ENCODE peak calls at places on chromosomes 1 and 21, in ten cellular contexts. One of them, this sample, is unnamed.

GRCh38 chr21:29538115-29538514 is 239.4 kb downstream of the BACH1 start:
- DNase-seq in thoracic aorta: no peak
- DNase-seq in heart left ventricle: no peak
- DNase-seq in H7: no peak
- DNase-seq in ovary: no peak
- DNase-seq in heart right ventricle: no peak
- DNase-seq in Karpas-422: no peak
- DNase-seq in suprapubic skin: no peak
- DNase-seq in fibroblast of lung: peak
- DNase-seq in BJ: no peak
- DNase-seq in this sample: no peak

GRCh38 chr1:20480261-20481157 is 5.5 kb downstream of the CAMK2N1 start:
- DNase-seq in Karpas-422: no peak
- DNase-seq in thoracic aorta: no peak
- DNase-seq in fibroblast of lung: no peak
- DNase-seq in suprapubic skin: no peak
- DNase-seq in ovary: no peak
- DNase-seq in H7: no peak
- DNase-seq in BJ: no peak
- DNase-seq in heart left ventricle: no peak
- DNase-seq in heart right ventricle: no peak
- DNase-seq in this sample: no peak

GRCh38 chr1:180230416-180230790 is 339 bp downstream of the LHX4 start:
- DNase-seq in H7: peak
- DNase-seq in fibroblast of lung: no peak
- DNase-seq in heart right ventricle: no peak
- DNase-seq in suprapubic skin: no peak
- DNase-seq in BJ: no peak
- DNase-seq in heart left ventricle: no peak
- DNase-seq in Karpas-422: no peak
- DNase-seq in ovary: no peak
- DNase-seq in thoracic aorta: no peak
- DNase-seq in this sample: no peak

GRCh38 chr1:179077396-179077795 is 4.5 kb upstream of the TOR3A start:
- DNase-seq in thoracic aorta: no peak
- DNase-seq in Karpas-422: no peak
- DNase-seq in H7: no peak
- DNase-seq in heart left ventricle: no peak
- DNase-seq in BJ: no peak
- DNase-seq in ovary: no peak
- DNase-seq in suprapubic skin: no peak
- DNase-seq in heart right ventricle: no peak
- DNase-seq in fibroblast of lung: peak
- DNase-seq in this sample: no peak

GRCh38 chr1:231923461-231924132 is 297.0 kb downstream of the DISC1 start:
- DNase-seq in Karpas-422: no peak
- DNase-seq in heart right ventricle: no peak
- DNase-seq in BJ: no peak
- DNase-seq in suprapubic skin: no peak
- DNase-seq in heart left ventricle: peak
- DNase-seq in fibroblast of lung: no peak
- DNase-seq in ovary: no peak
- DNase-seq in H7: no peak
- DNase-seq in thoracic aorta: no peak
- DNase-seq in this sample: no peak

GRCh38 chr1:219659682-219660081 is 46.8 kb upstream of the ZC3H11B start:
- DNase-seq in heart right ventricle: no peak
- DNase-seq in Karpas-422: no peak
- DNase-seq in BJ: peak
- DNase-seq in H7: peak
- DNase-seq in fibroblast of lung: peak
- DNase-seq in heart left ventricle: no peak
- DNase-seq in thoracic aorta: no peak
- DNase-seq in ovary: no peak
- DNase-seq in suprapubic skin: no peak
- DNase-seq in this sample: no peak

GRCh38 chr1:79151006-79151796 is 144.7 kb upstream of the ADGRL4 start:
- DNase-seq in heart left ventricle: no peak
- DNase-seq in BJ: no peak
- DNase-seq in heart right ventricle: no peak
- DNase-seq in suprapubic skin: no peak
- DNase-seq in thoracic aorta: no peak
- DNase-seq in ovary: no peak
- DNase-seq in Karpas-422: no peak
- DNase-seq in H7: no peak
- DNase-seq in fibroblast of lung: peak
- DNase-seq in this sample: no peak

GRCh38 chr1:42311138-42311537 is 23.9 kb downstream of the FOXJ3 start:
- DNase-seq in BJ: no peak
- DNase-seq in heart left ventricle: no peak
- DNase-seq in Karpas-422: no peak
- DNase-seq in ovary: no peak
- DNase-seq in H7: no peak
- DNase-seq in heart right ventricle: no peak
- DNase-seq in fibroblast of lung: no peak
- DNase-seq in thoracic aorta: no peak
- DNase-seq in suprapubic skin: no peak
- DNase-seq in this sample: no peak

GRCh38 chr1:2855206-2856075 is 53.9 kb upstream of the TTC34 start:
- DNase-seq in heart left ventricle: no peak
- DNase-seq in heart right ventricle: no peak
- DNase-seq in thoracic aorta: no peak
- DNase-seq in suprapubic skin: no peak
- DNase-seq in ovary: no peak
- DNase-seq in H7: no peak
- DNase-seq in Karpas-422: no peak
- DNase-seq in fibroblast of lung: no peak
- DNase-seq in BJ: no peak
- DNase-seq in this sample: no peak

GRCh38 chr1:58159424-58159810 is 387.1 kb downstream of the OMA1 start:
- DNase-seq in thoracic aorta: no peak
- DNase-seq in suprapubic skin: no peak
- DNase-seq in Karpas-422: peak
- DNase-seq in heart right ventricle: no peak
- DNase-seq in ovary: no peak
- DNase-seq in H7: no peak
- DNase-seq in heart left ventricle: no peak
- DNase-seq in fibroblast of lung: no peak
- DNase-seq in BJ: no peak
- DNase-seq in this sample: no peak

GRCh38 chr1:169707917-169708604 is 3.4 kb downstream of the SELL start:
- DNase-seq in thoracic aorta: no peak
- DNase-seq in heart left ventricle: no peak
- DNase-seq in fibroblast of lung: no peak
- DNase-seq in H7: no peak
- DNase-seq in Karpas-422: no peak
- DNase-seq in heart right ventricle: no peak
- DNase-seq in ovary: no peak
- DNase-seq in BJ: no peak
- DNase-seq in suprapubic skin: no peak
- DNase-seq in this sample: peak

GRCh38 chr1:169711469-169712308 is at the start of gene SELL:
- DNase-seq in thoracic aorta: no peak
- DNase-seq in Karpas-422: peak
- DNase-seq in heart left ventricle: peak
- DNase-seq in fibroblast of lung: peak
- DNase-seq in ovary: peak
- DNase-seq in BJ: peak
- DNase-seq in heart right ventricle: no peak
- DNase-seq in H7: peak
- DNase-seq in suprapubic skin: no peak
- DNase-seq in this sample: peak

GRCh38 chr1:169704797-169705196 is 6.6 kb downstream of the SELL start:
- DNase-seq in BJ: no peak
- DNase-seq in heart right ventricle: no peak
- DNase-seq in H7: no peak
- DNase-seq in heart left ventricle: no peak
- DNase-seq in suprapubic skin: no peak
- DNase-seq in ovary: no peak
- DNase-seq in fibroblast of lung: no peak
- DNase-seq in thoracic aorta: no peak
- DNase-seq in Karpas-422: peak
- DNase-seq in this sample: no peak

GRCh38 chr1:169712309-169712631 is 850 bp upstream of the SELL start:
- DNase-seq in Karpas-422: no peak
- DNase-seq in suprapubic skin: no peak
- DNase-seq in BJ: no peak
- DNase-seq in heart right ventricle: no peak
- DNase-seq in heart left ventricle: no peak
- DNase-seq in H7: no peak
- DNase-seq in fibroblast of lung: no peak
- DNase-seq in ovary: no peak
- DNase-seq in thoracic aorta: no peak
- DNase-seq in this sample: no peak

GRCh38 chr1:169708633-169709032 is 2.8 kb downstream of the SELL start:
- DNase-seq in BJ: no peak
- DNase-seq in heart right ventricle: no peak
- DNase-seq in suprapubic skin: no peak
- DNase-seq in heart left ventricle: no peak
- DNase-seq in Karpas-422: no peak
- DNase-seq in fibroblast of lung: no peak
- DNase-seq in H7: no peak
- DNase-seq in ovary: no peak
- DNase-seq in thoracic aorta: no peak
- DNase-seq in this sample: peak
- H3K4me3 ChIP-seq in BJ: no peak
- H3K4me3 ChIP-seq in heart right ventricle: no peak
- H3K4me3 ChIP-seq in suprapubic skin: no peak
- H3K4me3 ChIP-seq in heart left ventricle: no peak
- H3K4me3 ChIP-seq in Karpas-422: no peak
- H3K4me3 ChIP-seq in fibroblast of lung: no peak
- H3K4me3 ChIP-seq in H7: no peak
- H3K4me3 ChIP-seq in ovary: no peak
- H3K4me3 ChIP-seq in thoracic aorta: no peak
- H3K4me3 ChIP-seq in this sample: peak

GRCh38 chr21:44927587-44928461 is 7.1 kb upstream of the ITGB2 start:
- DNase-seq in thoracic aorta: no peak
- DNase-seq in ovary: no peak
- DNase-seq in fibroblast of lung: no peak
- DNase-seq in heart right ventricle: peak
- DNase-seq in BJ: no peak
- DNase-seq in heart left ventricle: no peak
- DNase-seq in H7: peak
- DNase-seq in suprapubic skin: no peak
- DNase-seq in Karpas-422: peak
- DNase-seq in this sample: peak
- H3K4me3 ChIP-seq in thoracic aorta: peak
- H3K4me3 ChIP-seq in ovary: no peak
- H3K4me3 ChIP-seq in fibroblast of lung: no peak
- H3K4me3 ChIP-seq in heart right ventricle: peak
- H3K4me3 ChIP-seq in BJ: no peak
- H3K4me3 ChIP-seq in heart left ventricle: no peak
- H3K4me3 ChIP-seq in H7: no peak
- H3K4me3 ChIP-seq in suprapubic skin: peak
- H3K4me3 ChIP-seq in Karpas-422: peak
- H3K4me3 ChIP-seq in this sample: peak

DNA sequence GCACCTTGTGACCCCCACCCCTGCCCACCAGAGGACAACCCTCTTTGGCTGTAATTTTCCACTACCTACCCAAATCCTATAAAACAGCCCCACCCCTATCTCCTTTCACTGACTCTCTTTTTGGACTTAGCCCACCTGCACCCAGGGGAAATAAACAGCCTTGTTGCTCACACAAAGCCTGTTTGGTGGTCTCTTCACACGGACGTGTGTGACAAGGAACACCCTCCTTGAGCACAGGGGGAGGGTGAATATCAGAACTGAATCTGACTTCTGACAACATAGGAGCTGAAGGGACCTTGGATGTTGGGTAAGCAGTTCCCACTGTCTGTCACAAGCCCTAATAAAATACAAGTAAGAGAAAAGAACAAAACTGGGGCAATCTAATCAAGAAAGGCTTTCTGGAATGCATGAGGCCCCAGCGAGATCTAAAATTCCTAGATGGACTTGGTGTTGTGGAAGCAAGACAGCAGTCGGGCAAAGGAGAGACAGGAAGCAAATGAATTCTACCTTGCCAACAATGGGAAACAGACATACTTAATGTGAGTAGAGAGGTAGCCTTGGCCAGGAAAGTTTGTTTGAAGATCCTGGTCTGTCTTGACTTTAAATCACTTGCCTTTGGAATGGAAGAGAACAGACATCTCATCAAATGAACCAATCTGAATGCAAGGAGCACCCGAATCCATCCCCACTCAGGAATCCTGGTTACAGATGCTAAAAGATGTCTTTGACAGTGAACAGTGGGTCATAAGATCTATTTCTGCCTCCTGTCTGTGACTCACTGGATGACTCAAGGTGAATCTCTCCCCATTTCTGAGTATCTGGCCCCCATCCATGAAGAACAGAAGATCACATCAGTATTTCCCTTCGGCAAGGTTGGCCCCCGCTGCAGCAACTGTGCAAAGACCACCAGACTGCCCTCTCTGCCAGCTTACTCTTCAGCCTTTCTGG is 53.3 kb downstream of the OLFML3 start:
- DNase-seq in ovary: no peak
- DNase-seq in suprapubic skin: no peak
- DNase-seq in fibroblast of lung: peak
- DNase-seq in heart right ventricle: no peak
- DNase-seq in BJ: peak
- DNase-seq in Karpas-422: no peak
- DNase-seq in heart left ventricle: no peak
- DNase-seq in H7: no peak
- DNase-seq in thoracic aorta: no peak
- DNase-seq in this sample: no peak
- H3K4me3 ChIP-seq in ovary: no peak
- H3K4me3 ChIP-seq in suprapubic skin: no peak
- H3K4me3 ChIP-seq in fibroblast of lung: no peak
- H3K4me3 ChIP-seq in heart right ventricle: no peak
- H3K4me3 ChIP-seq in BJ: no peak
- H3K4me3 ChIP-seq in Karpas-422: no peak
- H3K4me3 ChIP-seq in heart left ventricle: no peak
- H3K4me3 ChIP-seq in H7: peak
- H3K4me3 ChIP-seq in thoracic aorta: no peak
- H3K4me3 ChIP-seq in this sample: no peak

GRCh38 chr21:45973475-45974072 is 8.0 kb upstream of the COL6A1 start:
- DNase-seq in H7: peak
- DNase-seq in Karpas-422: peak
- DNase-seq in suprapubic skin: peak
- DNase-seq in BJ: no peak
- DNase-seq in fibroblast of lung: peak
- DNase-seq in heart left ventricle: peak
- DNase-seq in ovary: peak
- DNase-seq in heart right ventricle: peak
- DNase-seq in thoracic aorta: no peak
- DNase-seq in this sample: peak
- H3K4me3 ChIP-seq in H7: peak
- H3K4me3 ChIP-seq in Karpas-422: no peak
- H3K4me3 ChIP-seq in suprapubic skin: peak
- H3K4me3 ChIP-seq in BJ: peak
- H3K4me3 ChIP-seq in fibroblast of lung: peak
- H3K4me3 ChIP-seq in heart left ventricle: peak
- H3K4me3 ChIP-seq in ovary: peak
- H3K4me3 ChIP-seq in heart right ventricle: peak
- H3K4me3 ChIP-seq in thoracic aorta: peak
- H3K4me3 ChIP-seq in this sample: peak